ENCODE peak calls at places on chromosomes 4 and X, in five cellular contexts. Q, K, B, D and P are unnamed samples.

GRCh38 chr4:101724093-101724492 is 66.4 kb upstream of the BANK1 start:
- DNase-seq in K (no peak), Q (no peak), B (no peak), D (no peak), P (no peak)

GRCh38 chrX:18886005-18886343 is 97.9 kb downstream of the PHKA2 start:
- DNase-seq in B (peak), K (no peak), Q (no peak), D (no peak), P (no peak)

GRCh38 chr4:147820975-147821374 is 89.1 kb downstream of the ARHGAP10 start:
- DNase-seq in Q (no peak), D (no peak), K (no peak), B (no peak), P (no peak)

GRCh38 chr4:10083861-10084641 is 32.5 kb downstream of the WDR1 start:
- DNase-seq in Q (no peak), K (peak), B (peak), D (peak), P (no peak)

GRCh38 chrX:24395775-24396174 is 35.3 kb downstream of the SUPT20HL1 start:
- DNase-seq in D (peak), Q (peak), K (peak), B (no peak), P (peak)

GRCh38 chr4:126106658-126107057 is 791.9 kb downstream of the FAT4 start:
- DNase-seq in B (no peak), K (no peak), Q (peak), D (no peak), P (no peak)

GRCh38 chr4:73776363-73776762 is 36.0 kb downstream of the CXCL8 start:
- DNase-seq in D (no peak), B (no peak), Q (no peak), K (peak), P (no peak)

GRCh38 chrX:71619193-71619592 is 882 bp upstream of the CXCR3 start:
- DNase-seq in D (no peak), Q (no peak), B (no peak), K (no peak), P (no peak)

GRCh38 chrX:4379071-4379470 is 665.6 kb upstream of the PRKX start:
- DNase-seq in D (no peak), B (no peak), Q (no peak), K (no peak), P (no peak)

GRCh38 chrX:47854474-47854873 is 17.8 kb downstream of the ZNF81 start:
- DNase-seq in B (no peak), D (peak), K (peak), Q (no peak), P (no peak)

GRCh38 chrX:12497832-12498591 is 293.2 kb upstream of the PRPS2 start:
- DNase-seq in B (no peak), K (no peak), D (no peak), Q (no peak), P (no peak)

GRCh38 chr4:7427326-7428260 is 7.1 kb downstream of the PSAPL1 start:
- DNase-seq in K (peak), Q (no peak), B (peak), D (peak), P (no peak)

GRCh38 chr4:28269426-28269825 is 1408.8 kb downstream of the STIM2 start:
- DNase-seq in Q (no peak), D (no peak), B (no peak), K (no peak), P (no peak)

GRCh38 chrX:25052798-25053534 is 37.2 kb upstream of the ARX start:
- DNase-seq in K (no peak), B (no peak), D (no peak), Q (no peak), P (no peak)

GRCh38 chr4:70927502-70928139 is 25.5 kb downstream of the MOB1B start:
- DNase-seq in D (no peak), B (no peak), K (no peak), Q (no peak), P (no peak)

GRCh38 chrX:26522501-26522900 is 306.5 kb downstream of the MAGEB5 start:
- DNase-seq in Q (no peak), B (no peak), K (no peak), D (no peak), P (no peak)

GRCh38 chr4:1628892-1629703 is 55.0 kb downstream of the FAM53A start:
- DNase-seq in D (peak), B (peak), K (peak), Q (peak), P (no peak)

GRCh38 chr4:71713611-71714203 is 70.2 kb downstream of the GC start:
- DNase-seq in Q (peak), B (no peak), K (no peak), D (no peak), P (peak)

GRCh38 chr4:168440442-168441264 is 39.6 kb downstream of the DDX60L start:
- DNase-seq in K (no peak), Q (peak), D (no peak), B (no peak), P (no peak)

GRCh38 chrX:65587616-65588526 is 53.3 kb upstream of the LAS1L start:
- DNase-seq in D (peak), B (no peak), K (peak), Q (no peak), P (no peak)

GRCh38 chr4:112766422-112766821 is 129.5 kb downstream of the LARP7 start:
- DNase-seq in B (no peak), D (no peak), K (no peak), Q (no peak), P (no peak)

GRCh38 chr4:53480909-53481308 is 103.5 kb downstream of the FIP1L1 start:
- DNase-seq in B (no peak), Q (no peak), K (no peak), D (no peak), P (no peak)

GRCh38 chrX:133881893-133882292 is 103.5 kb downstream of the GPC3 start:
- DNase-seq in B (no peak), D (no peak), K (no peak), Q (no peak), P (no peak)

GRCh38 chr4:1793496-1793840 is 375 bp downstream of the FGFR3 start:
- DNase-seq in K (peak), Q (no peak), B (no peak), D (peak), P (no peak)

GRCh38 chrX:135087867-135088266 is 32.5 kb downstream of the ETDB start:
- DNase-seq in B (no peak), K (no peak), Q (no peak), D (no peak), P (no peak)

GRCh38 chrX:139828830-139829229 is 104.0 kb downstream of the ATP11C start:
- DNase-seq in D (no peak), K (no peak), Q (no peak), B (no peak), P (no peak)

GRCh38 chrX:137195991-137196390 is 162.2 kb upstream of the GPR101 start:
- DNase-seq in D (no peak), B (no peak), Q (no peak), K (no peak), P (no peak)

GRCh38 chr4:38113551-38113950 is 153.4 kb downstream of the PTTG2 start:
- DNase-seq in B (no peak), D (no peak), Q (no peak), K (no peak), P (no peak)

GRCh38 chr4:86223472-86223871 is 136.4 kb downstream of the MAPK10 start:
- DNase-seq in Q (peak), B (no peak), K (no peak), D (no peak), P (no peak)

GRCh38 chr4:8324640-8325239 is 55.2 kb downstream of the HTRA3 start:
- DNase-seq in Q (no peak), K (peak), B (no peak), D (no peak), P (no peak)

GRCh38 chr4:16804581-16804980 is 93.9 kb downstream of the LDB2 start:
- DNase-seq in B (no peak), Q (no peak), D (no peak), K (no peak), P (no peak)

GRCh38 chrX:148629435-148629834 is 129.0 kb downstream of the AFF2 start:
- DNase-seq in D (no peak), B (no peak), K (no peak), Q (no peak), P (no peak)

GRCh38 chr4:123924536-123924935 is 527.9 kb downstream of the SPRY1 start:
- DNase-seq in B (no peak), K (no peak), Q (no peak), D (no peak), P (no peak)

DNA sequence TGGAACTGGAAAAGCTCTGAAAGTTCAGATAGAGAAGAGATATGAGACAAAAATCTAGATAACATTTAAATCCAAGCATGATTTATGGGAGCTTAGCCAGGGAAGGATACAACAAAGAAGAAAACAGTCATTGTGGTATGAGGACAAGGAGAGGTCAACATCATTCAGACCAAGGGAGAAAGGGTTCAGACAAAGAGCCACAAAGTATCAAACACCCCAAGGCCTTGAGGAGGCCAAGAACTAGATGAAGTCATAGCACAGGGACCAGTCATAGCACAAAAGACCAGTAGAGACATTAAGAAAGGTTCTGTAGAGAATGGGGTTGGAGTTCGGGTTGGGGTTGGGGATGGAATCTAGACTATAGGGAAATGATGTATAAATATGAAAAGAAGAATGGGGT is 77.4 kb upstream of the NAP1L5 start:
- DNase-seq in B (no peak), D (no peak), Q (no peak), K (no peak), P (no peak)
- H3K27ac ChIP-seq in B (no peak), D (no peak), Q (no peak), K (no peak), P (no peak)

GRCh38 chr4:146349306-146349705 is 135.0 kb downstream of the REELD1 start:
- DNase-seq in K (no peak), Q (no peak), B (no peak), D (no peak), P (no peak)
- TF ChIP-seq POLR2AphosphoS5 in K (no peak), Q (no peak), B (no peak), D (no peak), P (no peak)

GRCh38 chrX:13764284-13764683 is 29.7 kb downstream of the OFD1 start:
- DNase-seq in Q (no peak), B (no peak), K (no peak), D (no peak), P (no peak)

GRCh38 chrX:13762015-13762414 is 27.5 kb downstream of the OFD1 start:
- DNase-seq in K (no peak), B (no peak), Q (no peak), D (no peak), P (no peak)

GRCh38 chrX:13761606-13762005 is 27.1 kb downstream of the OFD1 start:
- DNase-seq in Q (no peak), B (no peak), K (no peak), D (no peak), P (no peak)

GRCh38 chrX:13764765-13765164 is 30.2 kb downstream of the OFD1 start:
- DNase-seq in Q (no peak), K (peak), B (no peak), D (no peak), P (no peak)

DNA sequence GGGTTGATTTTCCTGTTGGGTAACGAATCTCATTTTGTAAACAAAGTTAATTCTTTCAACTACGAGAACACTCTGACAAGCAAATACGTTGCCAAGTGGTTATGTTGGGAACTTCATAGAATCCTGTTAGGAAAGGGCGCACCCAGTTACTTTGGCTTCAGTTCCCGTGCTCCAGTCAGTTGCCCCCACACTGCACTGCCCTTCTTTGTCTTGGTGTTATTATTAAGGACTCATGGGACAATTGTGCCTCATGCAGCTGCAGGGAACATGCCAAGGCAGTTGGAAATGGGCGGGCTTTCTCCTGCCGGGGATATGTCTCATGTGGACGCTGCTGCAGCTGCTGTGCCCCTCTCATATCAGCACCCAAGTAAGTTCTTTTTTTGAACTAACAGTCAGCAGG is 28.9 kb downstream of the OFD1 start:
- DNase-seq in B (no peak), Q (no peak), D (no peak), K (peak), P (no peak)
- H3K27ac ChIP-seq in B (no peak), Q (no peak), D (no peak), K (no peak), P (no peak)

DNA sequence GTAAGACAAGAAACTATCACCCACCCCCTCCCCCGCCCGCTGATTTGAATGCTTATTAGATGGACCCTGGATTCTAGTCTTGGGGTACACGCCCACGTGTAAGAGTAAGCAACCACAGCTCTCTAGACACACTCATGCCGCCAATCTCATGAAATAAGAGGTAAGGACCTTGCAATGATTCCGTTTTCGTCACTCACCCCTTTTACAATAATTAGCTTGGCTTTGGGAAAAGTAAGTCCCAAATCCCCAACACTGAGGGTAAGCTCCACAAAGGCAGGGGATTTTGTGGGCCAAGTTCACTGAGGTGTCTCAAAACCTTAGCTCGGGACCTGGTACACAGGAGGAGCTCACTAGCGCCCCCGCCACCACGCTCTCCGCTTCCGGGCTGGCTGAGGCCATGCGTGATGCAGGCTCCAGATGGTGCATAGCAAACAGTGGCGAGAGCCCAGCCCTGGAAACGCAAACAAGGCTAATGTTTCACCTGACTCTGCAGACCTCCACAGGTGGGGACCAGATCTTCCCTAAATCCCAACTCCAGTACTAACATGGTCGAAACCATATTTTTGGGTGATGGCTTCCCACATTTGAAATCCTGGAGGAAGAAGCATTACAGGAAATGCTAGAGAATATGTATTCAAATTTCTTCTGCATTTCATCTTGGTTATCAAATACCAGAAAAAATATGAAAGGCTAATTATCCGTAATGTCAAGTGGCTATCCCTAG is 4.1 kb downstream of the PLAC8 start:
- DNase-seq in Q (peak), D (peak), K (peak), B (peak), P (peak)
- TF ChIP-seq POLR2AphosphoS5 in Q (no peak), D (peak), K (no peak), B (peak), P (peak)

DNA sequence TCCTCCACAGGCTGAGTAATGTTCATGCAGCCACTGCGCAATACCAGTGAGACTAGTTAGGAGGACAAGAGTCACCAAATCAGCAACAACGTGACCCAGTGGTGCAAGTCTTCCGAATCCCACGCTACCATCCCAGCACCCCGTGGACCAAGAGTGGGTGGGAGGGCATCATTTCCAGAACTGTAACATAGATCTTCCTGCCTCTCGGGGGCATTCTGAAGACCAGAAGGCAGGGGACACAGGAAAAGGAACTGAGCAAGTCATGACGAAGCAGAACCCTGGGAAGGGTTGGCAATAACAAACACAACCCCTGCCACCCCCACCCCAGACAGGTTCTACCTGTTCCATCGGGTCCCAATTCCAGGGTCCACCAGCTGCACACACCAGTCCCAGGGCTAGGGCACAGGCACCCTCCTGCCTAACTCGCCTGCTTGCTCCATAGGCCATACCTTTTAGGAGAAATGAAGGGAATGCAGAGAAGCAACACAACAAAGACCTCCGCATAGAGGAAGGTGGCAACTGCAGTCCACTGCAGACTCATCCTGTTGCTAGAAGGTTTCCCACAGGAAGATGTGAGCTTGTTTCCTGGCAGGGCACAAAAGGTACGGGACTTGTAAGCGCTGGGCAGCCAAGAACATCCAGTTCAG is 1.4 kb downstream of the BCAP31 start:
- DNase-seq in B (peak), Q (no peak), D (peak), K (no peak), P (no peak)
- H3K27ac ChIP-seq in B (peak), Q (peak), D (peak), K (peak), P (no peak)

DNA sequence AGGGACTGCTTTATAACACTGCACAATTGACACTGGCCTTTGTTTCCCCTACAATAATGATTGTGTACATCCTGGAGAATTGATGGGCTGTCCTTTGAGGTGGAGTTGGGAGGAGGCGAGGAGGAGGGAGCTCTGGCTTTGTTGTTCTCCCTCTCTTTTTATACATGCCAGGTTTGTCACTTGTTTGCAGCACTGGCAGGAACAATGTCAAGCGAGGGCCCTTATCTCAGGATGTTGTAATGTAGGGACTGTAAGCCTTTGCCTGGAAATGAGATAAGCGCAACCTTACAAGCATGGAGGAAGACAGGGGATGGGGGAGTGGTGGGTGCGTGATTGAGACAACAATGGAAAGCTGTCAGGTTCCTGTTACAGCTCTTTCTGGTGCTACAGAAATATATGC is 294.2 kb downstream of the GPAT3 start:
- DNase-seq in D (no peak), Q (no peak), K (no peak), B (no peak), P (no peak)
- TF ChIP-seq POLR2AphosphoS5 in D (no peak), Q (no peak), K (no peak), B (no peak), P (no peak)

GRCh38 chr4:76691767-76692689 is 205.9 kb downstream of the SOWAHB start:
- DNase-seq in B (no peak), D (peak), K (no peak), Q (no peak), P (no peak)
- H3K27ac ChIP-seq in B (no peak), D (peak), K (peak), Q (no peak), P (no peak)

DNA sequence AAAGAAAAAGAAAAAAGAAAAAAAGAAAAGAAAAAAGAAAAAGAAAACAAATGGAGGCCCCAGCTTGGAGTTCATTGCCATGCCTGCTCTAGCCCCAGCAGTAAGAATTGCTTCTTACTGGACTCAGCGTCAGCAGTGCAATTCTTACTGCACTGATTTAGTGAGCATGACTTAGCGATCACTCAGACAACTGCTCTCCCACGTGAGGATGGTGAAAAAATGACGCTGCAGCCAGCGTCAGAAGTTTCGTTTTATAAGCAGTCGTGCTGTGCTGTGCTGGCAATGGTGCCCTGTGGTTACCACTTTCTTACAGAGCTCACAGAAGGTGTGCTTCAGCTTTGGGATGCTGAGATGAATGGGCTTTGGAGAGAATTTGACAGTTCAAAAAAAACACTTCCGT is 68.3 kb upstream of the DDX3X start:
- DNase-seq in D (peak), Q (no peak), K (no peak), B (no peak), P (no peak)
- TF ChIP-seq POLR2AphosphoS5 in D (no peak), Q (no peak), K (peak), B (no peak), P (no peak)